ENCODE peak calls at places on chromosomes 13 and 19, in six cellular contexts. Q is T-helper 17 cell, Z is small intestine, F is neural crest cell, T is caudate nucleus, R is lung microvascular endothelial cell. A is an unnamed sample.

GRCh38 chr19:738509-739128 is 12.3 kb upstream of the MISP start:
- DNase-seq in Q (no peak), Z (peak; percentile 98), F (no peak), T (no peak), R (no peak), A (no peak)

GRCh38 chr13:44197791-44198770 is 175.5 kb upstream of the SERP2 start:
- DNase-seq in Q (no peak), Z (no peak), F (no peak), T (no peak), R (no peak), A (peak; percentile 76)

GRCh38 chr19:18456974-18457373 is 19.0 kb upstream of the ISYNA1 start:
- DNase-seq in Q (no peak), Z (no peak), F (no peak), T (no peak), R (no peak), A (no peak)

GRCh38 chr13:22040810-22041364 is 370.0 kb downstream of the FGF9 start:
- DNase-seq in Q (no peak), Z (peak; percentile 48), F (no peak), T (no peak), R (no peak), A (peak; percentile 28)

GRCh38 chr19:8240274-8241229 is 31.4 kb downstream of the CERS4 start:
- DNase-seq in Q (no peak), Z (peak; percentile 52), F (peak; percentile 54), T (peak; percentile 59), R (peak; percentile 97), A (peak; percentile 91)

GRCh38 chr13:113981201-113981605 is 7.3 kb upstream of the C13orf46 start:
- DNase-seq in Q (no peak), Z (peak; percentile 90), F (no peak), T (no peak), R (no peak), A (no peak)

GRCh38 chr19:19624032-19624570 is 3.9 kb downstream of the LPAR2 start:
- DNase-seq in Q (no peak), Z (no peak), F (no peak), T (no peak), R (no peak), A (no peak)

GRCh38 chr13:79448413-79448812 is 32.5 kb upstream of the NDFIP2 start:
- DNase-seq in Q (no peak), Z (peak; percentile 13), F (no peak), T (no peak), R (no peak), A (peak; percentile 11)

GRCh38 chr13:67650471-67650870 is 420.3 kb upstream of the PCDH9 start:
- DNase-seq in Q (no peak), Z (no peak), F (no peak), T (no peak), R (no peak), A (no peak)

GRCh38 chr13:30112602-30113435 is 194.5 kb downstream of the KATNAL1 start:
- DNase-seq in Q (peak; percentile 64), Z (peak; percentile 89), F (peak; percentile 86), T (peak; percentile 65), R (peak; percentile 90), A (peak; percentile 74)

GRCh38 chr13:90105881-90106496 is 1241.5 kb upstream of the MIR17HG start:
- DNase-seq in Q (no peak), Z (no peak), F (no peak), T (no peak), R (no peak), A (peak; percentile 8)

GRCh38 chr13:74794147-74794546 is 659.9 kb upstream of the KLF12 start:
- DNase-seq in Q (no peak), Z (no peak), F (no peak), T (no peak), R (no peak), A (no peak)

GRCh38 chr19:18762125-18763023 is 28.7 kb downstream of the COMP start:
- DNase-seq in Q (no peak), Z (peak; percentile 85), F (no peak), T (no peak), R (peak; percentile 68), A (peak; percentile 44)

GRCh38 chr13:19239114-19239860 is 57.7 kb upstream of the TUBA3C start:
- DNase-seq in Q (no peak), Z (no peak), F (no peak), T (no peak), R (no peak), A (no peak)

GRCh38 chr19:46631481-46631880 is 4.5 kb downstream of the GNG8 start:
- DNase-seq in Q (no peak), Z (no peak), F (no peak), T (no peak), R (no peak), A (peak; percentile 49)

GRCh38 chr13:49956131-49956530 is 20.0 kb upstream of the SPRYD7 start:
- DNase-seq in Q (no peak), Z (no peak), F (no peak), T (no peak), R (no peak), A (no peak)

GRCh38 chr19:51102991-51103390 is 5.2 kb downstream of the CTU1 start:
- DNase-seq in Q (no peak), Z (no peak), F (no peak), T (no peak), R (no peak), A (no peak)

GRCh38 chr13:99425485-99426341 is 75.6 kb upstream of the TM9SF2 start:
- DNase-seq in Q (no peak), Z (peak; percentile 49), F (no peak), T (no peak), R (no peak), A (no peak)

GRCh38 chr13:24228852-24229458 is 68.4 kb downstream of the SPATA13 start:
- DNase-seq in Q (no peak), Z (peak; percentile 69), F (no peak), T (peak; percentile 45), R (peak; percentile 76), A (peak; percentile 51)

GRCh38 chr19:12611361-12611699 is 610 bp downstream of the ZNF791 start:
- DNase-seq in Q (no peak), Z (peak; percentile 78), F (peak; percentile 39), T (peak; percentile 18), R (peak; percentile 94), A (peak; percentile 76)

GRCh38 chr19:49684251-49684982 is 5.0 kb upstream of the ADM5 start:
- DNase-seq in Q (no peak), Z (peak; percentile 35), F (no peak), T (no peak), R (no peak), A (no peak)

GRCh38 chr19:30812099-30812684 is 440.0 kb downstream of the ZNF536 start:
- DNase-seq in Q (no peak), Z (no peak), F (no peak), T (no peak), R (no peak), A (no peak)

GRCh38 chr13:34730966-34731365 is 211.1 kb upstream of the NBEA start:
- DNase-seq in Q (no peak), Z (no peak), F (no peak), T (no peak), R (no peak), A (no peak)

GRCh38 chr19:15631817-15632216 is 8.9 kb upstream of the CYP4F3 start:
- DNase-seq in Q (peak; percentile 24), Z (peak; percentile 36), F (no peak), T (no peak), R (peak; percentile 24), A (peak; percentile 20)

GRCh38 chr19:10116085-10116865 is 3.4 kb downstream of the EIF3G start:
- DNase-seq in Q (no peak), Z (no peak), F (no peak), T (no peak), R (no peak), A (no peak)

GRCh38 chr19:17209126-17210036 is 5.8 kb upstream of the USE1 start:
- DNase-seq in Q (no peak), Z (no peak), F (peak; percentile 31), T (no peak), R (peak; percentile 61), A (peak; percentile 45)

GRCh38 chr19:48391100-48392005 is at the start of gene KDELR1:
- DNase-seq in Q (peak; percentile 70), Z (peak; percentile 82), F (peak; percentile 88), T (peak; percentile 55), R (peak; percentile 85), A (peak; percentile 67)

GRCh38 chr19:53537523-53538377 is at the start of gene ZNF331:
- DNase-seq in Q (peak; percentile 84), Z (peak; percentile 73), F (peak; percentile 58), T (peak; percentile 73), R (peak; percentile 83), A (peak; percentile 74)

GRCh38 chr19:56091066-56091490 is 30.0 kb downstream of the ZNF787 start:
- DNase-seq in Q (no peak), Z (no peak), F (no peak), T (peak; percentile 23), R (no peak), A (peak; percentile 60)

GRCh38 chr19:873084-874019 is 13.9 kb downstream of the CFD start:
- DNase-seq in Q (peak; percentile 57), Z (peak; percentile 64), F (no peak), T (no peak), R (no peak), A (peak; percentile 49)

GRCh38 chr13:98476106-98476505 is 100.8 kb downstream of the STK24 start:
- DNase-seq in Q (peak; percentile 66), Z (no peak), F (no peak), T (no peak), R (no peak), A (no peak)

GRCh38 chr19:48393559-48394330 is at the start of gene GRIN2D:
- DNase-seq in Q (no peak), Z (no peak), F (peak; percentile 45), T (no peak), R (peak; percentile 44), A (no peak)

GRCh38 chr13:105806335-105806920 is 729.0 kb downstream of the EFNB2 start:
- DNase-seq in Q (no peak), Z (peak; percentile 89), F (no peak), T (no peak), R (no peak), A (peak; percentile 26)

GRCh38 chr13:101025925-101026324 is 351.3 kb upstream of the TMTC4 start:
- DNase-seq in Q (no peak), Z (no peak), F (no peak), T (no peak), R (no peak), A (no peak)